ENCODE peak calls at places on chromosomes 1 and 21, in seven cellular contexts. N, F, C, J, U, I and R are unnamed samples.

GRCh38 chr1:112818990-112819689 is 104.0 kb upstream of the PPM1J start:
- DNase-seq in U (no peak), J (no peak), C (no peak), F (no peak), I (no peak), N (peak), R (no peak)

GRCh38 chr1:53320646-53321045 is 7.2 kb downstream of the LRP8 start:
- DNase-seq in I (no peak), C (no peak), U (no peak), N (no peak), F (no peak), J (no peak), R (no peak)

GRCh38 chr1:100178092-100178491 is at the start of gene LRRC39:
- DNase-seq in I (no peak), J (no peak), C (no peak), U (no peak), F (no peak), N (peak), R (no peak)

GRCh38 chr1:12434686-12435085 is 183.3 kb downstream of the DHRS3 start:
- DNase-seq in I (no peak), J (no peak), N (peak), F (no peak), C (no peak), U (no peak), R (no peak)

GRCh38 chr1:155003766-155004351 is 1.3 kb downstream of the ZBTB7B start:
- DNase-seq in U (no peak), C (no peak), I (peak), N (no peak), J (no peak), F (peak), R (no peak)

GRCh38 chr21:8993284-8993942 is 1528.0 kb upstream of the TPTE start:
- DNase-seq in U (no peak), C (no peak), J (no peak), N (no peak), F (no peak), I (no peak), R (no peak)

GRCh38 chr1:87598429-87598828 is 269.7 kb downstream of the LMO4 start:
- DNase-seq in U (no peak), N (no peak), I (peak), F (no peak), J (no peak), C (no peak), R (no peak)

GRCh38 chr21:46156378-46156645 is 933 bp upstream of the FTCD start:
- DNase-seq in F (no peak), N (no peak), C (no peak), U (no peak), J (no peak), I (peak), R (no peak)

GRCh38 chr1:244090645-244091044 is 39.6 kb downstream of the ZBTB18 start:
- DNase-seq in N (no peak), C (no peak), J (no peak), F (no peak), U (no peak), I (no peak), R (no peak)

GRCh38 chr1:27594542-27595510 is 9.1 kb downstream of the AHDC1 start:
- DNase-seq in F (no peak), C (no peak), N (no peak), U (peak), I (no peak), J (no peak), R (no peak)

GRCh38 chr1:155044812-155045690 is 6.1 kb upstream of the ADAM15 start:
- DNase-seq in I (peak), J (no peak), U (no peak), N (no peak), F (peak), C (no peak), R (peak)

GRCh38 chr1:76576876-76577817 is 290.1 kb upstream of the ST6GALNAC5 start:
- DNase-seq in I (no peak), J (no peak), F (no peak), C (no peak), N (no peak), U (no peak), R (no peak)

GRCh38 chr1:11736746-11737639 is 1.1 kb downstream of the AGTRAP start:
- DNase-seq in N (peak), I (peak), U (peak), J (no peak), C (no peak), F (peak), R (no peak)

GRCh38 chr21:38384675-38385074 is 113.6 kb downstream of the ERG start:
- DNase-seq in N (no peak), F (no peak), C (no peak), I (no peak), U (no peak), J (no peak), R (no peak)

DNA sequence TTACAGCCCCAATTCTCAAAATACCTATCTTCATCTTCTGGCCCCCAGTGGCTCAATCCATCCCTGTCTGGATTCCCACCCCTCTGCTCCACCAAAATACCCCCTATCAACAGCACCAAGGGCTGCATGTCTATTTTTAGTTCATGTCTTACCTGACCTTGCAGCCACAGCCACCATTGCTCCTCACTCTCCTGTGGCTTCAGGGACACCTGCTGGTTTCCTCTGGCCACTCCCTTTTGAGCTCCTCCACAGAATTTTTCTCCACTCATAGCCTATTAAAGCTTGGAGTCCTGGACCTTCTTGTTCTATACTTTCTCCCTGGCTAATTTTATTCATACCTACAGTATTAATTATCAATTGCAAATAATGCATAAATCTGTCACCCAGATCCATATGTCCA is 125.3 kb upstream of the NGF start:
- DNase-seq in I (peak), J (peak), N (no peak), U (no peak), F (no peak), C (no peak), R (no peak)
- TF ChIP-seq CTCF in I (no peak), J (peak), N (peak), U (peak), F (no peak), C (peak), R (peak)

DNA sequence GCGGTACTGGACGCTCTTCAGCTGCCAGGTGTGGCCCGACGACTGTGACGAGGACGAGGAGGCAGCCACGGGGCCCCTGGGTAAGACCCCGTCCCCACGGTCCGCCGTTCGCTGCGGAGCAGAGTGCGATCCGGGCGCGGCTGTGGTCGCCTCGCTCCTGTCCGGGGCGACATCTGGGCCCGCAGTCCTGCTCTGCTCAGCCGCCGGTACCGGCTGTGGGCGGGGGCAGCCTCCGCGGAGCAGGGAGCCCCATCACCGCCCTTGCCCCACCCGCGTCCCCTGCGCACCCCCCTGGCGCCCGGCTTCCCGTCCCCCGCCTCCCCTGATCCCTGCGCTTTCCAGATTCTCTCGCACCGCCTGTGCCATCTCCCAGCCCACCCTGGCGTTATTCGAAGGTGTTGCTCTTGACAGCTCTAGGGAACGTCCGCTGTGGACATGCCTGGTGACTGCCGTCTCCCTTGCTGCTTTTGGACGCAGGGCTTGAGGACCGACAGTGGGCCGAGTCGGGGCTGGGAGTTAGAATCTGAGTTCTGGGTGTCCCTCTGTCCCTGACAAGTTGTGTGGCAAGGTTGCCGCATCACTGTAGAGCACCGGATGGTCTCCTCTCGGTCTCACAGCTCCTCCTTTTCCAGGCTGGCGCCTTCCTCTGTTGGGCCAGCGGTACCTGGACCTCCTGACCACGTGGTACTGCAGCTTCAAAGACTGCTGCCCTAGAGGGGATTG is 599 bp downstream of the TOR3A start:
- DNase-seq in J (no peak), U (no peak), N (no peak), C (no peak), I (peak), F (peak), R (no peak)
- TF ChIP-seq CTCF in J (no peak), U (no peak), N (no peak), C (no peak), I (no peak), F (no peak), R (no peak)

DNA sequence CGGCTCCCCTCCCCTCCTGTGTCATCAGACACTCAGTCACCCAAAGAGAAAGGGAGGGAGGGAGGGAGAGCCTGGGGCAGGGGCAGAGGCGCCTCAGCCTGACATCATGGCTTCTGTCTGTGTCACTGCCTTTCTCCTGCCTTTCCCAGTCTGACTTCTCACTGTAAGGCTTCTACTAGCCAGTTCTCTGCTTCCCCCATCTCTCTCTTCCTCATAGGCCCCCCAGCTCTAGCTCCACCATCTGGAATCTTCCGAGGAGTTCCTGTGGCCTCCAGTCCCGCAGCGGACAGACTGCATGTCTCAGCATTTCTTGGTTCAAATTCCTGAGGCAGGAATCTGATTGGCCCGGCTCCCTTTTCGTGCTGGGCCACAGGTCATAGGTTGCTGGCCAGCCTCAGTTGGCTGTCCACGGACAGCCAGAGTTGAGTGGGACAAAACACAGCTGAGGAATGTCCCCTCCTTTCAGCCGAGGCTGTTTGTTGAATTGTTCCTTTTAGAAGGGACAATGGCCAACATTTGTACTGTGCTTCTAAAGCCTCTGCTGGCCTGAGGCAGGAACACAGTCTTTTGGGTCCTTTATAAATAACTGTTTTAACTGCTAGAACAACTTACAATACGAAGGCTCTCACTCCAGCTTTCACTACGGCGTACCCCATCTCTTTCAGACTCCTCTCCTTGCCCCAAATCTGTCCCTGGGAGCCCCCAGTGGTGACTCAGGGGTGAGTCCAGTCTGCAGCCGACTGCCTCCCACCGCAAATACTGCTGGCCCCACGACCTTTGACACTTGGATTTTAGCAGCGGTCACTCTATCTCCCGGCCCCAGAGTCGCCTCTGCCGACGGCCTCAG is 18.8 kb upstream of the KANK4 start:
- DNase-seq in N (no peak), C (no peak), J (no peak), U (no peak), I (peak), F (peak), R (no peak)
- TF ChIP-seq CTCF in N (no peak), C (no peak), J (peak), U (no peak), I (peak), F (no peak), R (no peak)

DNA sequence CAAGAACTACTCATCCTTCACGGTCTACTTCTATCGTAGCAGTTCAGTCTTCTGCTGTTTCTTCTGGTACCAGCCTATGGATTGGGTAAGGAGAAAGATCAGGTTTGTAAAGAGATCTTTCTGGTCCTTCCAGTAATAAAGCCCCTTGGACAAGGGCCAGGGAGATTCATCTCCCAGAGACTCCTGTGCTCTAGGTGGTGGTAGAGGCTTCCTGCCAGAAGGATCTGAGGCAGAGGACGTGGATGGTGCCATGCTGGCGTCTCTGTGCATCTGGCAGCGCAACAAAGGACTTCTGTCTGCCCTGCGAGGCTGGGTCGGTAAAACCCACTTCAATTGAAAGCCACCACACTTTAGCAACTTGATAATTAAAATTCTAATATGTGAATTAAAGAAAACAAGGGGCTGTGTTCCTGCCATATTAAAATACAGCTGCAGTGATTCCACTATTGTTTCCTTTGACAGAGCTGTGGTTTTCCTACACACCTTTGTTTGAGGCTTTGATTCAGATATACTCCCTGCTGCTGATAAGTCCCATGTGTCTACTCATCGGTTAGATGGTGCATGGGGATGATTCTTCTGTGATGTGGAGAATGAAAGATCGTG is 73.6 kb downstream of the ROR1 start:
- DNase-seq in I (no peak), F (no peak), N (no peak), J (no peak), U (no peak), C (no peak), R (no peak)
- TF ChIP-seq CTCF in I (no peak), F (no peak), N (no peak), J (no peak), U (no peak), C (no peak), R (no peak)